ENCODE peak calls at places on chromosome 6, in ten cellular contexts. P is body of pancreas; I is pancreas; H is AG04450; O is choroid plexus epithelial cell; L is A549; R is epithelial cell of proximal tubule; B is CD8-positive, alpha-beta memory T cell; M is CD8-positive, alpha-beta T cell; V is fibroblast of the aortic adventitia. A is an unnamed sample.

GRCh38 chr6:124056884-124057283 is 253.2 kb downstream of the NKAIN2 start:
- DNase-seq in P (no peak), I (no peak), H (no peak), O (no peak), L (no peak), R (no peak), B (no peak), M (no peak), V (no peak), A (no peak)

GRCh38 chr6:40528051-40528450 is 59.1 kb downstream of the LRFN2 start:
- DNase-seq in P (no peak), I (no peak), H (no peak), O (no peak), L (no peak), R (no peak), B (no peak), M (no peak), V (no peak), A (no peak)

GRCh38 chr6:163126741-163127140 is 287.8 kb upstream of the QKI start:
- DNase-seq in P (no peak), I (no peak), H (no peak), O (no peak), L (no peak), R (no peak), B (no peak), M (no peak), V (no peak), A (no peak)

GRCh38 chr6:143125896-143126573 is 65.3 kb downstream of the AIG1 start:
- DNase-seq in P (no peak), I (no peak), H (no peak), O (no peak), L (no peak), R (no peak), B (no peak), M (no peak), V (no peak), A (peak)

GRCh38 chr6:31528307-31528777 is 420 bp upstream of the MCCD1 start:
- DNase-seq in P (no peak), I (no peak), H (no peak), O (no peak), L (no peak), R (no peak), B (no peak), M (no peak), V (no peak), A (no peak)

GRCh38 chr6:41558033-41558807 is 12.0 kb downstream of the FOXP4 start:
- DNase-seq in P (peak), I (no peak), H (no peak), O (no peak), L (no peak), R (no peak), B (no peak), M (no peak), V (no peak), A (no peak)

GRCh38 chr6:139126255-139126654 is 8.6 kb upstream of the HECA start:
- DNase-seq in P (no peak), I (no peak), H (peak), O (peak), L (no peak), R (no peak), B (no peak), M (peak), V (peak), A (peak)

GRCh38 chr6:100427452-100427851 is 37.3 kb downstream of the SIM1 start:
- DNase-seq in P (no peak), I (no peak), H (no peak), O (no peak), L (no peak), R (no peak), B (no peak), M (no peak), V (no peak), A (no peak)

GRCh38 chr6:15978426-15978825 is 150.5 kb upstream of the MYLIP start:
- DNase-seq in P (no peak), I (no peak), H (no peak), O (no peak), L (no peak), R (no peak), B (no peak), M (no peak), V (no peak), A (no peak)

GRCh38 chr6:35385457-35386202 is 43.3 kb downstream of the PPARD start:
- DNase-seq in P (no peak), I (no peak), H (no peak), O (peak), L (no peak), R (no peak), B (no peak), M (no peak), V (peak), A (peak)

GRCh38 chr6:87088076-87088475 is 6.8 kb downstream of the CGA start:
- DNase-seq in P (no peak), I (no peak), H (no peak), O (no peak), L (no peak), R (no peak), B (no peak), M (no peak), V (no peak), A (no peak)

GRCh38 chr6:593139-593906 is 63.6 kb downstream of the HUS1B start:
- DNase-seq in P (peak), I (no peak), H (no peak), O (peak), L (peak), R (peak), B (peak), M (peak), V (peak), A (peak)

GRCh38 chr6:151958332-151958731 is 150.8 kb downstream of the ESR1 start:
- DNase-seq in P (no peak), I (no peak), H (no peak), O (peak), L (no peak), R (no peak), B (no peak), M (no peak), V (peak), A (peak)

GRCh38 chr6:21198032-21198640 is 395.4 kb upstream of the SOX4 start:
- DNase-seq in P (no peak), I (no peak), H (no peak), O (no peak), L (no peak), R (no peak), B (no peak), M (no peak), V (no peak), A (no peak)

GRCh38 chr6:52572536-52572935 is 4.3 kb downstream of the TRAM2 start:
- DNase-seq in P (no peak), I (no peak), H (no peak), O (no peak), L (no peak), R (no peak), B (no peak), M (no peak), V (no peak), A (no peak)

GRCh38 chr6:32993363-32993973 is 15.9 kb downstream of the HLA-DOA start:
- DNase-seq in P (no peak), I (no peak), H (no peak), O (no peak), L (no peak), R (no peak), B (no peak), M (no peak), V (no peak), A (no peak)

GRCh38 chr6:71468841-71469750 is 180.5 kb downstream of the OGFRL1 start:
- DNase-seq in P (no peak), I (no peak), H (peak), O (peak), L (no peak), R (peak), B (no peak), M (no peak), V (peak), A (peak)

GRCh38 chr6:160379464-160379863 is 31.3 kb downstream of the SLC22A3 start:
- DNase-seq in P (no peak), I (no peak), H (no peak), O (peak), L (no peak), R (no peak), B (no peak), M (no peak), V (peak), A (peak)

GRCh38 chr6:134948708-134949107 is 1.2 kb downstream of the ALDH8A1 start:
- DNase-seq in P (no peak), I (no peak), H (no peak), O (no peak), L (no peak), R (no peak), B (no peak), M (no peak), V (no peak), A (no peak)

GRCh38 chr6:130945401-130945919 is 117.6 kb downstream of the EPB41L2 start:
- DNase-seq in P (no peak), I (no peak), H (no peak), O (peak), L (no peak), R (no peak), B (no peak), M (no peak), V (peak), A (peak)

GRCh38 chr6:24630861-24631505 is 15.0 kb downstream of the KIAA0319 start:
- DNase-seq in P (no peak), I (no peak), H (no peak), O (no peak), L (no peak), R (no peak), B (no peak), M (no peak), V (no peak), A (no peak)

GRCh38 chr6:56955171-56956155 is 556 bp downstream of the BEND6 start:
- DNase-seq in P (peak), I (peak), H (peak), O (peak), L (peak), R (peak), B (peak), M (peak), V (peak), A (peak)

GRCh38 chr6:112330877-112331260 is 16.3 kb upstream of the RFPL4B start:
- DNase-seq in P (no peak), I (no peak), H (no peak), O (no peak), L (no peak), R (no peak), B (no peak), M (no peak), V (no peak), A (no peak)

GRCh38 chr6:83873869-83874268 is 14.4 kb downstream of the CYB5R4 start:
- DNase-seq in P (no peak), I (no peak), H (no peak), O (no peak), L (no peak), R (no peak), B (no peak), M (no peak), V (no peak), A (no peak)
- H3K4me3 ChIP-seq in P (no peak), I (no peak), H (no peak), O (no peak), L (no peak), R (no peak), B (no peak), M (no peak), V (no peak), A (no peak)

DNA sequence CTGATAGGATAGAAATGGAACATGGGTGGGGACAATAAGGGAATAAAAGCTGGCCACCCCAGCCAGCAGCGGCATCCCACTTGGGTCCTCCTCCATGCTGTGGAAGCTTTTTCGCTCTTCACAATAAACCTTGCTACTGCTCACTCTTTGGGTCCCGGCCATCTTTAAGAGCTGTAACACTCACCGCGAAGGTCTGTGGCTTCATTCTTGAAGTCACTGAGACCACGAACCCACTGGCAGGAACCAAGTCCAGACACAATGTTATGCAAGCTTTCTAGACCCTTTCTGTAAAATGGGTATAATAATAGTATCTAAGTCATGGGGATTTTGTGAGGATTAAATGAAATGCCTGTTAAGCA is 48.9 kb upstream of the EZR start:
- DNase-seq in P (no peak), I (no peak), H (no peak), O (no peak), L (no peak), R (no peak), B (no peak), M (no peak), V (no peak), A (no peak)
- H3K4me3 ChIP-seq in P (no peak), I (no peak), H (no peak), O (no peak), L (no peak), R (no peak), B (no peak), M (no peak), V (no peak), A (no peak)

GRCh38 chr6:79425589-79426311 is 111.5 kb downstream of the LCA5 start:
- DNase-seq in P (peak), I (no peak), H (no peak), O (no peak), L (no peak), R (no peak), B (no peak), M (no peak), V (no peak), A (no peak)
- H3K4me3 ChIP-seq in P (no peak), I (no peak), H (no peak), O (no peak), L (no peak), R (no peak), B (no peak), M (no peak), V (no peak), A (no peak)

DNA sequence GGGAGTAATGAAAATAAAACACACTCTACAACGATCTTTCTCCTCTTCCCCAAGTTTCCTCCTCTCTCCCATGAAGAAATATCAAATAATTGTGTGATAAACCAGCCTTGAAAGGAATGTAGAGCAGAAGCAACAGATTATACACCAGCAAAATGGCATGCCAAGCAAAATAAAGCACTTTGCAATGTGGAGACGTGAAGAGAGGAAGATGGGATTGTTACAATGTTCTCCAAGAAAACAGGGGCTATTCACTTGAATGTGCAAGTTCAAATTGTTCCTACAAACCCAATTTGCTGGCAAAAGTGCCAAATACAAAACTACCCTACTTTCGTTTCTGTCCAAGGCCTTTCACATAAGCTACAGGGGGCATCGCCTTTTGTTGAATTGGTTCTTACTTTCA is 185.1 kb downstream of the PDE7B start:
- DNase-seq in P (no peak), I (no peak), H (no peak), O (peak), L (no peak), R (no peak), B (no peak), M (no peak), V (peak), A (peak)
- H3K4me3 ChIP-seq in P (no peak), I (no peak), H (no peak), O (peak), L (no peak), R (no peak), B (no peak), M (no peak), V (peak), A (no peak)

DNA sequence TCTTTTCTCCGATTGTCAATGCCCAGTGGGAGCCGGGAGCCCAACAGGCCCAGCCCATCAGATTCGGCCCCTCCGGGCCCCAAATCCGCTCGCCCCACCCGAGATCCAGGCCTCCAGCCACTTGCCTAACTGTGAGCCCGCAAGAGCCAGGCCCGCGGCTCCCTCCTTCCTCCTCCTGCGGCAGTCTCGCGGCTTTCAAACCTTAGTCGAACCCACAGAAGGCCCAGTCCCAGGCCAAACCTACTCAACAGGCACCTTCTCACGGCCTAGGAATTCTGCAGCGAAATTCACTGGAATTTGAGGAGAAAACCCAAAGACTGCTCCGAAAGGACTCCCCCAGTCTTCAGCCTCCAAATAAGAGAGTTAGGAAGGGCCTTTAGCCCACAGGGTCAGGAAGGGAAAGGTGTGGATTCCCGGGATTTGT is 2.8 kb upstream of the TFAP2A start:
- DNase-seq in P (no peak), I (no peak), H (no peak), O (no peak), L (no peak), R (no peak), B (no peak), M (no peak), V (no peak), A (no peak)
- H3K4me3 ChIP-seq in P (no peak), I (no peak), H (no peak), O (no peak), L (no peak), R (no peak), B (no peak), M (no peak), V (no peak), A (no peak)

GRCh38 chr6:47651505-47651944 is 46.9 kb upstream of the ADGRF4 start:
- DNase-seq in P (no peak), I (no peak), H (peak), O (peak), L (no peak), R (peak), B (no peak), M (no peak), V (peak), A (peak)
- H3K4me3 ChIP-seq in P (no peak), I (no peak), H (no peak), O (no peak), L (no peak), R (peak), B (no peak), M (no peak), V (no peak), A (no peak)

A was measured in astrocyte of the spinal cord.